ENCODE peak calls at places on chromosomes 4 and X, in four cellular contexts. O is PC-3, L is mesenchymal stem cell, I is hepatocyte. K is an unnamed sample.

GRCh38 chrX:69149466-69150293 is 15.6 kb downstream of the PJA1 start:
- DNase-seq in O (no peak), I (no peak), L (no peak), K (no peak)

GRCh38 chr4:186228514-186228894 is 1.2 kb downstream of the KLKB1 start:
- DNase-seq in I (no peak), O (no peak), L (no peak), K (no peak)

GRCh38 chr4:121690001-121690400 is 6.8 kb downstream of the ANXA5 start:
- DNase-seq in O (peak; percentile 42), L (peak; percentile 93), I (no peak), K (peak; percentile 55)

GRCh38 chr4:97664741-97665140 is 478.5 kb downstream of the STPG2 start:
- DNase-seq in L (no peak), O (no peak), I (no peak), K (no peak)

GRCh38 chr4:58061967-58062366 is 951.8 kb upstream of the IGFBP7 start:
- DNase-seq in O (peak; percentile 4), I (no peak), L (no peak), K (no peak)

GRCh38 chr4:113553082-113553481 is 208.5 kb downstream of the CAMK2D start:
- DNase-seq in I (no peak), O (peak; percentile 73), L (no peak), K (no peak)

GRCh38 chr4:22434895-22435294 is 81.0 kb downstream of the ADGRA3 start:
- DNase-seq in I (peak; percentile 76), L (peak; percentile 60), O (peak; percentile 48), K (peak; percentile 63)

GRCh38 chrX:6694977-6695376 is 160.1 kb upstream of the VCX3A start:
- DNase-seq in L (no peak), O (no peak), I (no peak), K (no peak)

GRCh38 chr4:650951-651883 is 22.9 kb downstream of the ATP5ME start:
- DNase-seq in L (no peak), O (no peak), I (no peak), K (no peak)

GRCh38 chr4:162163892-162164759 is at the start of gene FSTL5:
- DNase-seq in O (peak; percentile 53), L (peak; percentile 84), I (peak; percentile 89), K (peak; percentile 74)

GRCh38 chrX:119028733-119029110 is 44.1 kb upstream of the CT47C1 start:
- DNase-seq in I (no peak), O (no peak), L (no peak), K (no peak)

GRCh38 chr4:169485791-169486742 is 126.3 kb downstream of the NEK1 start:
- DNase-seq in O (peak; percentile 74), I (peak; percentile 48), L (peak; percentile 71), K (peak; percentile 83)

GRCh38 chr4:100805547-100805946 is 287.7 kb upstream of the EMCN start:
- DNase-seq in O (no peak), L (no peak), I (no peak), K (no peak)

GRCh38 chr4:145863191-145863590 is 75.4 kb downstream of the ZNF827 start:
- DNase-seq in O (no peak), L (no peak), I (no peak), K (no peak)

GRCh38 chr4:2923678-2924173 is 39.5 kb downstream of the NOP14 start:
- DNase-seq in I (no peak), O (no peak), L (no peak), K (no peak)

GRCh38 chr4:139593091-139593564 is 37.1 kb upstream of the SETD7 start:
- DNase-seq in L (peak; percentile 79), I (peak; percentile 47), O (no peak), K (peak; percentile 38)

GRCh38 chrX:17456526-17456925 is 81.5 kb downstream of the NHS start:
- DNase-seq in I (no peak), L (no peak), O (no peak), K (no peak)

GRCh38 chr4:163113921-163114703 is 52.6 kb downstream of the NAF1 start:
- DNase-seq in I (no peak), L (no peak), O (no peak), K (no peak)

GRCh38 chr4:39933689-39934590 is 43.8 kb downstream of the PDS5A start:
- DNase-seq in L (peak; percentile 44), I (no peak), O (no peak), K (peak; percentile 51)

GRCh38 chrX:39335447-39336235 is 534.4 kb downstream of the MID1IP1 start:
- DNase-seq in L (no peak), O (no peak), I (peak; percentile 39), K (no peak)

GRCh38 chr4:75916091-75916661 is 13.9 kb upstream of the PPEF2 start:
- DNase-seq in L (peak; percentile 62), O (peak; percentile 25), I (peak; percentile 73), K (peak; percentile 75)

GRCh38 chrX:139803224-139803623 is 95.3 kb upstream of the MCF2 start:
- DNase-seq in O (peak; percentile 8), L (no peak), I (no peak), K (no peak)

GRCh38 chrX:106999002-106999975 is 723 bp downstream of the MORC4 start:
- DNase-seq in L (peak; percentile 59), I (peak; percentile 72), O (peak; percentile 73), K (peak; percentile 73)

GRCh38 chr4:139528377-139529005 is 27.5 kb downstream of the SETD7 start:
- DNase-seq in O (no peak), L (peak; percentile 93), I (peak; percentile 52), K (peak; percentile 81)

GRCh38 chrX:148501121-148502066 is 977 bp downstream of the AFF2 start:
- DNase-seq in L (no peak), I (peak; percentile 18), O (no peak), K (no peak)

GRCh38 chrX:20954014-20954413 is 420.2 kb upstream of the CNKSR2 start:
- DNase-seq in I (no peak), L (no peak), O (no peak), K (no peak)

GRCh38 chrX:14872355-14872754 is 514 bp downstream of the FANCB start:
- DNase-seq in I (no peak), L (no peak), O (no peak), K (no peak)

GRCh38 chr4:183492791-183493221 is 12.1 kb upstream of the ING2 start:
- DNase-seq in O (peak; percentile 79), I (no peak), L (peak; percentile 36), K (peak; percentile 92)

GRCh38 chr4:57403591-57403990 is 293.4 kb upstream of the IGFBP7 start:
- DNase-seq in L (no peak), I (no peak), O (peak; percentile 46), K (no peak)

GRCh38 chr4:164138521-164138920 is 615.4 kb upstream of the SMIM31 start:
- DNase-seq in L (no peak), I (no peak), O (no peak), K (no peak)

GRCh38 chr4:61210186-61210939 is 10.2 kb downstream of the ADGRL3 start:
- DNase-seq in O (peak; percentile 61), I (peak; percentile 8), L (peak; percentile 1), K (no peak)

GRCh38 chrX:7720519-7720918 is 122.5 kb upstream of the VCX start:
- DNase-seq in O (no peak), L (no peak), I (no peak), K (no peak)

GRCh38 chrX:130081421-130082045 is 28.8 kb downstream of the ELF4 start:
- DNase-seq in L (no peak), O (no peak), I (no peak), K (no peak)

GRCh38 chr4:145351162-145351561 is 130.5 kb upstream of the SMAD1 start:
- DNase-seq in L (no peak), I (no peak), O (no peak), K (peak; percentile 42)

GRCh38 chr4:123363729-123364128 is 32.9 kb upstream of the SPRY1 start:
- DNase-seq in I (no peak), L (no peak), O (no peak), K (no peak)

GRCh38 chrX:16785247-16786138 is 773 bp upstream of the TXLNG start:
- DNase-seq in L (no peak), O (peak; percentile 6), I (peak; percentile 35), K (peak; percentile 29)

GRCh38 chr4:43693876-43694275 is 754.7 kb downstream of the KCTD8 start:
- DNase-seq in O (no peak), L (no peak), I (no peak), K (no peak)

GRCh38 chr4:41878991-41879491 is 56.2 kb upstream of the TMEM33 start:
- DNase-seq in L (no peak), I (no peak), O (no peak), K (no peak)
- H3K27me3 ChIP-seq in L (peaks cover 100% of the 10 kb centered on the region), I (peaks cover 96% of the 10 kb centered on the region), O (peaks cover 32% of the 10 kb centered on the region), K (peaks cover 94% of the 10 kb centered on the region)

DNA sequence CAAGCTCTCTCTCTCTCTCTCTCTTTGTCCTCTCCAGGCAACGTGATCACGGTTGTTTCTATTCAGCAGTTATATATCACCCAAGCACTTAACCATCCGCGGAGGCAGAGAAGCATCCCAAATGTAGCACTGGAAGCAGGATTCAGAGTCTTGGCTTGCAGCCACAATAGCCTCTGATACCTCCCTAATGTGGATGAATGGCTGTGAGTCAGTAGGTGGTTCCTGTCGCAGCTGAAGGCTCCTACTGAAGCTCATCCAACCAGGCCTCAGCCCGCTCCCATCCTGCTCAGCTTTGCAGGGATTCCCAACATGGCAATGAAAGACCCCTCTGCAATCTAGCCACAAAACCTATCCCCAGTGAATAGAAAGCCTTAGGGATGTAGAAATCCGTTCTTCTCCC is 5.1 kb downstream of the HS6ST2 start:
- DNase-seq in O (peak; percentile 84), I (no peak), L (no peak), K (no peak)
- H3K27me3 ChIP-seq in O (no peaks in the 10 kb centered on the region), I (no peaks in the 10 kb centered on the region), L (peaks cover 50% of the 10 kb centered on the region), K (peaks cover 31% of the 10 kb centered on the region)

GRCh38 chr4:173517781-173518371 is 12.2 kb downstream of the HAND2 start:
- DNase-seq in O (no peak), L (peak; percentile 84), I (peak; percentile 39), K (no peak)
- H3K27me3 ChIP-seq in O (peaks cover 6% of the 10 kb centered on the region), L (no peaks in the 10 kb centered on the region), I (peaks cover 83% of the 10 kb centered on the region), K (no peaks in the 10 kb centered on the region)

DNA sequence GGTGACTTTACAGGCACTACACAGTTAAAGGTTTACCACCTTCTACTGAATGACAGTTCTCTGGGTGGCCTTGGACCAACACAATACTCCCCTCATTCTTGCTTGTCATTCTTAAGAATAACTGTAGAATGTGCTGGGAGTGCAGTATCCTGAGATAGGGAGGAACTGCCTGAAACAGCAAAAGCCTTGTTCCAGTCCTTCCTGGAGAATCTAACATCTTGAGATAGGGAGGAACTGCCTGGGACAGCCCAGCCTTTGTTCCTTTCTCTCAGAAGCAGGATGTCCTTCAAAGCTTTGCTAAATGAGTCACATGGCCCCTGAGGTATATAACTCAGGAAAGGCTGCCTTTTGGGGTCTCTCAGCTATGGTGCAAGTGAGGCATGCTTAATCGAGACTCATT is 145.7 kb upstream of the MBNL3 start:
- DNase-seq in I (no peak), O (no peak), L (no peak), K (no peak)
- H3K27me3 ChIP-seq in I (no peaks in the 10 kb centered on the region), O (no peaks in the 10 kb centered on the region), L (peaks cover 61% of the 10 kb centered on the region), K (peaks cover 61% of the 10 kb centered on the region)

K was measured in adipocyte.